ENCODE peak calls at places on chromosomes 3 and 15, in eight cellular contexts. C is colonic mucosa, T is body of pancreas, B is A549, K is breast epithelium, X is lower lobe of right lung, E is psoas muscle, P is testis. S is an unnamed sample.

GRCh38 chr3:15102256-15102655 is 3.3 kb upstream of the RBSN start:
- DNase-seq in C (peak), T (peak), B (no peak), K (peak), X (peak), E (peak), P (peak), S (peak)

GRCh38 chr3:169945313-169945712 is 21.3 kb upstream of the SEC62 start:
- DNase-seq in C (peak), T (no peak), B (no peak), K (no peak), X (peak), E (no peak), P (peak), S (peak)

GRCh38 chr15:52071570-52071969 is 41.0 kb downstream of the BCL2L10 start:
- DNase-seq in C (peak), T (peak), B (no peak), K (no peak), X (no peak), E (no peak), P (no peak), S (peak)

GRCh38 chr15:48806151-48806550 is 4.7 kb downstream of the CEP152 start:
- DNase-seq in C (no peak), T (no peak), B (no peak), K (no peak), X (no peak), E (no peak), P (no peak), S (no peak)

GRCh38 chr15:80801891-80802680 is 22.9 kb downstream of the CEMIP start:
- DNase-seq in C (peak), T (no peak), B (no peak), K (no peak), X (no peak), E (no peak), P (no peak), S (no peak)

GRCh38 chr15:85793641-85794597 is 806 bp downstream of the KLHL25 start:
- DNase-seq in C (peak), T (peak), B (no peak), K (no peak), X (peak), E (peak), P (peak), S (peak)

GRCh38 chr3:51869304-51869703 is 6.1 kb downstream of the IQCF5 start:
- DNase-seq in C (no peak), T (no peak), B (no peak), K (no peak), X (no peak), E (no peak), P (no peak), S (no peak)

GRCh38 chr15:88736204-88736603 is 67.0 kb upstream of the ACAN start:
- DNase-seq in C (no peak), T (no peak), B (no peak), K (no peak), X (no peak), E (no peak), P (no peak), S (no peak)

GRCh38 chr3:13707456-13707855 is 158.5 kb downstream of the FBLN2 start:
- DNase-seq in C (no peak), T (peak), B (no peak), K (peak), X (no peak), E (no peak), P (peak), S (no peak)

GRCh38 chr15:63056843-63057242 is 14.3 kb downstream of the TPM1 start:
- DNase-seq in C (no peak), T (no peak), B (no peak), K (no peak), X (no peak), E (peak), P (peak), S (peak)

GRCh38 chr3:127042634-127043033 is 59.7 kb downstream of the PLXNA1 start:
- DNase-seq in C (no peak), T (no peak), B (no peak), K (no peak), X (peak), E (peak), P (no peak), S (peak)

GRCh38 chr3:127045435-127046045 is 62.6 kb downstream of the PLXNA1 start:
- DNase-seq in C (no peak), T (no peak), B (no peak), K (no peak), X (no peak), E (no peak), P (no peak), S (peak)

GRCh38 chr3:127043041-127043641 is 60.2 kb downstream of the PLXNA1 start:
- DNase-seq in C (no peak), T (peak), B (no peak), K (no peak), X (peak), E (no peak), P (no peak), S (peak)

GRCh38 chr3:127044996-127045395 is 62.1 kb downstream of the PLXNA1 start:
- DNase-seq in C (no peak), T (no peak), B (peak), K (no peak), X (peak), E (peak), P (no peak), S (peak)

DNA sequence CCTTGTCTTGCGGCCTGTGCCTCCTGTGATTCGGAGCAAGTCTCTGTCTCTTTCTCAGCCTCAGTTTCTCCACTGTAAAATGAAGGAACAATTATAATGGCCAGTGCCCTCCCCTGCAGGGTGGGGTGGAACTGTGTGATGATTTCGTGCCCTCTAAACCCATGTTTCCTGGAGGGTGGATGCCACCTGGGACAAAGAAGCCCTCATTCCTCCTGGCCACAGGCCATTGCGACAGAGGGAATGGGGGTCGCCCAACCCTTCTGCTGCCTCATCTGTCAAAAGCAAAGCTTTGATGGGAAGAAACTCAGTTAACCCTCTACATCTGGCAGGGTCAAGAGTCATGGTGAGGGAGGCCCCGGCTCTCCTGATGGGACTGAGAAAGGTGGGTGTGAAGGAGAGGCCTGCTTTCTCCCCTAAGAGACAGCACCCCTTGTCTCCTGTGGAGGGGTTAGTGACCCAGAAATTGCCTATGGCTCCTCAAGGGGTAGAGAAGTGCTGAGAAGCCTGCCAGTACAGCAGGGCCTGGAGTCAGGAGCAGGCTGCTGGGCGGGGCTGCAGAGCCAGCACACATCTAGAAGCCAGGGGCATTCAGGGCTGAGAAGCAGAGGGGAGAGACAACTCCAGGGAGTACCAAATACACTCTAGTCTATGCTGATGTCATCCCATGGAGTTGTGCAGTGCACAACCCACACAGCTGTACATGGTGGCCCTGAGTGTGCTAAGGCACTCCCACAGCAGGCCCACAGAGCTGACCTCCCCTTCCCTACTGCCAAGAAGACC is 61.0 kb downstream of the PLXNA1 start:
- DNase-seq in C (no peak), T (no peak), B (no peak), K (no peak), X (peak), E (peak), P (no peak), S (peak)
- H3K27ac ChIP-seq in C (no peak), T (peak), B (no peak), K (peak), X (peak), E (no peak), P (no peak), S (peak)

GRCh38 chr15:68557469-68558317 is 21.1 kb upstream of the CORO2B start:
- DNase-seq in C (no peak), T (no peak), B (no peak), K (peak), X (no peak), E (no peak), P (no peak), S (no peak)

GRCh38 chr15:68556139-68556990 is 22.4 kb upstream of the CORO2B start:
- DNase-seq in C (no peak), T (no peak), B (no peak), K (peak), X (no peak), E (no peak), P (no peak), S (no peak)

GRCh38 chr15:68559342-68560310 is 19.2 kb upstream of the CORO2B start:
- DNase-seq in C (peak), T (peak), B (peak), K (peak), X (peak), E (peak), P (peak), S (peak)

GRCh38 chr15:68560501-68561113 is 18.2 kb upstream of the CORO2B start:
- DNase-seq in C (no peak), T (no peak), B (no peak), K (peak), X (no peak), E (no peak), P (no peak), S (no peak)

DNA sequence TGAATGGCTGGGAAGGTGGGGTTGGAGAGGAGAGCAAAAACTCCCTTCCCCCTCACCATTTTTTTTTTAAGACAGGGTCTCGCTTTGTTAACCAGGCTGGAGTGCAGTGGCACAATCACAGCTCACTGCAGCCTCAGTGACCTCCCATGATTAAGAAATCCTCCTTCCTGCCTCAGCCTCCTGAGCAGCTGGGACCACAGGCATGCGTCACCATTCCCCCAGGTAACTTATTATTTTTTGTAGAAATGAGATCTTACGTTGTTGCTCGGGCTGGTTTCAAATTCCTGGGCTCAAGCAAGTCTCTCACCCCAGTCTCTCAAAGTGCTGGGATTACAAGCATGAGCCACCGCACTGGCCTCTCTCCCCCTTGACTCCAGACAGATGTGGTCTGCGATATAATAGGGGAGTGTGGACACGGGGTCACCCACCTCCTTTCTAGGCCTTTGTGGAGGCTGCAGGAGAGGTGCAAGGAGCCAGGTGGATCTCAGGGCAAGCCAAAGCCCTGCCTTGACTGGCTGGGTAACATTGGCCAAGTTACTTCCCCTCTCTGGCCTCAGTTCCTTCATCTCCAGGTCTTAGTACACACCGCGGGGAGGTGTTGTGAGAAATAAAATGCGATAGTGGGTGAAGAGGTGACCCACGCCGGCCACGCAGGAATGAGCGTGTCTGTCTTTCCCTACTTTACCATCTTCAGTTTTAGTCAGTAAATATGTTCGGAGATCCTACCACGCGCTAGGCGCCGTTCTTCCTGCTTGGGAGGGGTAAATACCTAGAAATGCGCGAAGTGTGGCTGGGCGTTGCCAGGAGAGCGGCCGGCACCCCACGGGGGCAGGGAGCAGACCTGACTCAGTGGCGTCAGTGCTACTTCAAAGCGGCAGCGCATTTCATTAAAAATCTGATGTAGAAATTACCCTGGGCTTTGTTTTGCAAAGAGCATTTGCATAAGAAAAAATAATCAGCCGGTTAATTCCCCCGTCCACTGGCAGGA is 20.2 kb upstream of the CORO2B start:
- DNase-seq in C (no peak), T (no peak), B (no peak), K (peak), X (no peak), E (no peak), P (no peak), S (peak)
- H3K4me3 ChIP-seq in C (peak), T (no peak), B (no peak), K (peak), X (peak), E (peak), P (peak), S (no peak)

GRCh38 chr15:57500979-57501576 is 90.6 kb upstream of the MYZAP start:
- DNase-seq in C (no peak), T (no peak), B (peak), K (no peak), X (no peak), E (no peak), P (no peak), S (peak)
- H3K27ac ChIP-seq in C (no peak), T (peak), B (peak), K (no peak), X (no peak), E (no peak), P (peak), S (peak)

DNA sequence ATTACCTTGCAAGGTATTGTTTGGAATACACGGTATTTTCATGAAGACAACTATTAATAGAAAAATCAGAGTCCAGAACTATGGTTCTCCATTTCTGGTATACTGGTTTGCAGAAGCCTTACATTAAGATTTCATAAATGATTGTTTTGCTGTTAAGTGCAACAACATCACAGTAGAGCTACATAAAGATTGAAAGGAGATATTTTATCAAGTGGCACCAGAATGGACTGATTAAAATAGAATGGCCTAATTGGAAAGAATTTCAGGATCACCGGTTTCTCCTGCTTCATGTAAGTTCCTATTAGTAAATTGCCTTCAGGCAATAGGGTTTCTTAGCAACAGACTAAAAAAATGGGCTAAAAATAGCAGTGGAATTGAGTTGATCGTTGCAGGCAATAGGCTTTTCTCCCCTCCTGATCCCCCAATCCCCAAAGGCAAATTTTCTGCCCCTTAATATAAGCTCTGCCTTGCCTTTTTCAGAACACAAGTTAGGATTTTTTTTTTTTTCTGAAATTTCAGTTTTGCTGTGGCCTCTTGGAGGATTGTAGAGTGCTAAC is 889 bp downstream of the LNP1 start:
- DNase-seq in C (no peak), T (no peak), B (peak), K (no peak), X (no peak), E (no peak), P (no peak), S (no peak)
- H3K4me3 ChIP-seq in C (peak), T (peak), B (peak), K (peak), X (peak), E (peak), P (peak), S (peak)

DNA sequence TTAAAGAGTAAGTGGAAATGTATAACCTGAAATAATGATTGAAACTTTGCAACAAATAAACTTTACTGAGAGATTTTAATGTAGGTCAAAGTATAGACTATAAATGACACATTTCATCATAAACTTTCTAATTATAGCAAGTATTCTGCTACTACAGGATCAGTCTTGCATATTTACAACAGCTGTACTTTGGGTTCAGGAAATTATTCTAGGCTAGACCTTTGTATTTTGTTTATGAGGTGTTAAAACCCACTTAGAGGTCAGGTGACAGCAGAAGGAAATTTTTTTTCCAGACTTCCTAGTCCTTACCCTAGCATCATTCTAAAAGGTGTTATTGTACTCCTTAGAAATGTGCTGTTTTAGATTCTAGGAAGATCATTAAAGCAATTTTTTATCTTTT is 2.3 kb downstream of the RNF7 start:
- DNase-seq in C (no peak), T (no peak), B (no peak), K (no peak), X (no peak), E (no peak), P (no peak), S (no peak)
- H3K27ac ChIP-seq in C (peak), T (no peak), B (no peak), K (peak), X (no peak), E (peak), P (no peak), S (no peak)

DNA sequence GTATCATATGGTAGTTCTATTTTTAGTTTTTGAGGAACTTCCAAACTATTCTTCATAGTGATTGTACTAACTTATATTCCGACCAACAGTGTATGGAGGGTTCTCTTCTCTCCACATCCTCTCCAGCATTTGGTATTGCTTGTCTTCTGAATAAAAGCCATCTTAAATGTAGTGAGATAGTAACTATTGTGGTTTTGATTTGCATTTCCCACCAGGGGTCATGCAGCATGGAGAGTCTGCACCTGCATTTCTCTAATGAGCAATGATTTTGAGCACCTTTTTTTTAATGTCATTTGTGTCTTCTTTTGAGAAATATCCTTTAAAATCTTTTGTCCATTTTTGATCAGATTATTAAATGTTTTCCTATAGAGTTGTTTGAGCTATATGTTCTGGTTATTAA is 718.5 kb downstream of the ZBBX start:
- DNase-seq in C (no peak), T (no peak), B (no peak), K (no peak), X (no peak), E (no peak), P (no peak), S (no peak)
- H3K4me3 ChIP-seq in C (no peak), T (no peak), B (no peak), K (no peak), X (no peak), E (no peak), P (no peak), S (no peak)

GRCh38 chr15:91968610-91969009 is 115.1 kb downstream of the SLCO3A1 start:
- DNase-seq in C (no peak), T (no peak), B (no peak), K (no peak), X (no peak), E (no peak), P (no peak), S (no peak)

GRCh38 chr15:91975241-91975978 is 121.9 kb downstream of the SLCO3A1 start:
- DNase-seq in C (no peak), T (no peak), B (no peak), K (no peak), X (no peak), E (no peak), P (no peak), S (no peak)

GRCh38 chr15:91974321-91974720 is 120.8 kb downstream of the SLCO3A1 start:
- DNase-seq in C (no peak), T (no peak), B (no peak), K (no peak), X (no peak), E (no peak), P (no peak), S (no peak)

GRCh38 chr15:91970142-91970541 is 116.6 kb downstream of the SLCO3A1 start:
- DNase-seq in C (peak), T (no peak), B (no peak), K (no peak), X (no peak), E (peak), P (no peak), S (no peak)

DNA sequence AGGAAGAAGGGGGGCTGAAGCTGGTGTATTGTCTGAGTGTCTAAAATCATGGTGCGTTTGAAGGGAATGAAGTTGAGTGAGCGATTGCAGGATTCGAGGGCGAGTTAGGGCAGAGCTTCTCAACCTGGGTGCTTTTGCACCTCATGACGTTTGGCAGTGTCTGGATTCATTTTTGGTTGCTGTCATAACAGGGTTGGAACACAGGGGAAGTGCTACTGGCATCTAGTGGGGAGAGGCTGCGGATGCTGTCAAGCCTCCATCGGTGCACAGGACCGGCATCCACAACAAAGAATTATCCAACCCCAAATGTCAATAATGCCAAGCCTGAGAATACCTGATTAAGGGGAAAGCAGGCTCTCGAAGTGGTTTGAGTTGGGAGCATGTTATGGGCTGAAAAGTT is 120.0 kb downstream of the SLCO3A1 start:
- DNase-seq in C (no peak), T (no peak), B (no peak), K (no peak), X (no peak), E (no peak), P (no peak), S (no peak)
- H3K27ac ChIP-seq in C (no peak), T (no peak), B (no peak), K (no peak), X (no peak), E (no peak), P (no peak), S (no peak)